ENCODE peak calls at places on chromosomes 13 and 19, in four cellular contexts. E, D, W and F are unnamed samples.
A peak's percentile ranks its signal among the peaks of the same experiment; 100 is the strongest.

GRCh38 chr19:33766623-33767022 is 30.0 kb upstream of the KCTD15 start:
- DNase-seq in E (no peak), D (no peak), W (no peak), F (no peak)

GRCh38 chr13:35992964-35993363 is 138.2 kb downstream of the DCLK1 start:
- DNase-seq in E (no peak), D (no peak), W (no peak), F (no peak)

GRCh38 chr19:42081584-42082258 is 5.8 kb downstream of the ZNF574 start:
- DNase-seq in E (no peak), D (no peak), W (no peak), F (no peak)

GRCh38 chr13:52378312-52378711 is 27.7 kb downstream of the THSD1 start:
- DNase-seq in E (no peak), D (no peak), W (no peak), F (no peak)

GRCh38 chr19:42287826-42288107 is 14.2 kb upstream of the PRR19 start:
- DNase-seq in E (no peak), D (no peak), W (no peak), F (no peak)

GRCh38 chr19:10384580-10384979 is 4.2 kb upstream of the TYK2 start:
- DNase-seq in E (no peak), D (no peak), W (no peak), F (no peak)

GRCh38 chr19:33444238-33444992 is 70.9 kb downstream of the CEBPG start:
- DNase-seq in E (no peak), D (no peak), W (no peak), F (no peak)

GRCh38 chr13:60572003-60572792 is 175.2 kb downstream of the TDRD3 start:
- DNase-seq in E (no peak), D (no peak), W (no peak), F (no peak)

GRCh38 chr19:4064073-4064550 is 2.6 kb downstream of the ZBTB7A start:
- DNase-seq in E (no peak), D (no peak), W (peak; percentile 43), F (no peak)

GRCh38 chr13:49418206-49418605 is 25.7 kb downstream of the CAB39L start:
- DNase-seq in E (no peak), D (no peak), W (no peak), F (no peak)

GRCh38 chr19:18425515-18426415 is 6.6 kb downstream of the SSBP4 start:
- DNase-seq in E (no peak), D (no peak), W (peak; percentile 55), F (no peak)

GRCh38 chr19:41442473-41443360 is at the start of gene ERICH4:
- DNase-seq in E (no peak), D (no peak), W (peak; percentile 6), F (no peak)

GRCh38 chr19:3608750-3609322 is 2.2 kb upstream of the TBXA2R start:
- DNase-seq in E (no peak), D (no peak), W (no peak), F (no peak)

GRCh38 chr19:57078802-57079201 is 41.0 kb upstream of the USP29 start:
- DNase-seq in E (no peak), D (no peak), W (no peak), F (no peak)
- TF ChIP-seq CTCF in E (no peak), D (no peak), W (no peak), F (no peak)

GRCh38 chr19:658059-658839 is 4.8 kb downstream of the RNF126 start:
- DNase-seq in E (no peak), D (no peak), W (no peak), F (no peak)
- H3K4me3 ChIP-seq in E (no peak overlapping the region), D (no peak overlapping the region), W (no peak overlapping the region), F (no peak overlapping the region)

DNA sequence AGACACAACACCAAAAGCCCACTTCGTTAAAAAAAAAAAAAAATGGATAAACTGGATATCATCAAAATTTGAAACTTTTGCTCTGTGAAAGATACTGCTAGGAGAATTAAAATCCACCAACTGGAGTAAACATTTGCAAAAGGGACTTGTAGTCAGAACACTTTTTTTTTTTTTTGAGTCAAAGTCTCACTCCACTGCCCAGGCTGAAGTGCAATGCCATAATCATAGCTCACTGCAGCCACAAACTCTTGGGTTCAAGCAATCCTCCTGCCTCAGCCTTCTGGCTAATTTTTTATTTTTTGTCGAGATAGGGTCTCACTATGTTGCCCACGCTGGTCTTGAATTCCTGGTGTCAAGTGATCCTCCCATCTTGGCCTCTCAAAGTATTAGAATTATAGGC is 9.7 kb downstream of the ELAVL1 start:
- DNase-seq in E (no peak), D (no peak), W (no peak), F (no peak)
- H3K36me3 ChIP-seq in E (peaks cover 8% of the 10 kb centered on the region), D (no peaks in the 10 kb centered on the region), W (peaks cover 10% of the 10 kb centered on the region), F (peaks cover 5% of the 10 kb centered on the region)

DNA sequence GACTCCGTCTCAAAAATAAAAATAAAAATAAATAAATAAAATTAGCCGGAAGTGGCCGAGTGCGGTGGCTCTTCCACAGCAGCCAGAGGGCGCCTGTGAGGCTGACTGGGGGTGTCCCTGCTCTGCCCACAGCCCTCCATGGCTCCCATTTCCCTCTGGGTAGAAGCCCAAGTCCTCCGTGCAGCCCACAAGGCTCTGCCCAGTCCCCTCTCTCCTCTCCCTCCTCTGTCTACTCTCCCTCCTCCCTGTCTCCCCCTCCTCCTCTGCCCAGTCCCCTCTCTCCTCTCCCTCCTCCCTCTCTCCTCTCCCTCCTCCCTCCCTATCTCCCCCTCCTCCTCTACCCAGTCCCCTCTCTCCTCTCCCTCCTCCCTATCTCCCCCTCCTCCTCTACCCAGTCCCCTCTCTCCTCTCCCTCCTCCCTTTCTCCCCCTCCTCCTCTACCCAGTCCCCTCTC is 20.4 kb downstream of the MISP start:
- DNase-seq in E (no peak), D (no peak), W (no peak), F (no peak)
- TF ChIP-seq CTCF in E (no peak), D (peak; percentile 30), W (peak; percentile 48), F (peak; percentile 64)

DNA sequence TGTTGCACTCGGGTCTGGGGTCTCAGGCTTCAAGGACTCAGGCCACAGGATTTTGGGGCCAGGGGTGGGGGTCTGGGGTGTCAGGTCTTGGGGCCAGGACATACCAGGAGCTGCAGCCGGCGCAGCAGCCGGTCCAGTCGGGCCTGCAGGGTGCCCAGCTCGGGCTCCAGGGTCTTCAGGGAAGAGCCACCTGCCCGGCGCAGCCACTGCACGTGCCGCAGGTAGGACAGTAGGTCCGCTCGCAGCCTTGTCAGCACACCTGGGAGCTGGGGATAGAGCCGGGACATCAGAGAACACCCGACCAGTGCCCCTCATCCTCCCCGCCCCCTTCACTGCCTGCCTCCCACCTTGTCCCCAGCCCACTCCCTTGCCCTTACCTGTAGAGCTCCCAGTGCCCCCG is 2.2 kb downstream of the IL11 start:
- DNase-seq in E (no peak), D (no peak), W (no peak), F (no peak)
- H3K4me3 ChIP-seq in E (no peak overlapping the region), D (no peak overlapping the region), W (no peak overlapping the region), F (peak overlapping the region; percentile 73)

GRCh38 chr13:24503376-24503690 is 9.2 kb downstream of the PARP4 start:
- DNase-seq in E (no peak), D (no peak), W (peak; percentile 39), F (no peak)
- H3K36me3 ChIP-seq in E (peaks cover 9% of the 10 kb centered on the region), D (no peaks in the 10 kb centered on the region), W (peaks cover 17% of the 10 kb centered on the region), F (peaks cover 3% of the 10 kb centered on the region)